ENCODE peak calls at places on chromosome 2, in nine cellular contexts. X is immature natural killer cell, A is AG10803, G is GM04504, Q is SW480, Z is hypothalamus, K is GM12891, B is tibial nerve, J is activated T-cell treated with anti-CD3 and anti-CD28 coated beads for 1 hour. H is an unnamed sample.

GRCh38 chr2:11552260-11552638 is 18.4 kb downstream of the GREB1 start:
- DNase-seq in B (no peak), K (no peak), A (no peak), J (no peak), Z (no peak), Q (no peak), X (no peak), G (no peak), H (no peak)

GRCh38 chr2:239130041-239130440 is 270.8 kb downstream of the HDAC4 start:
- DNase-seq in G (no peak), Q (no peak), K (no peak), Z (no peak), B (no peak), X (no peak), J (no peak), A (no peak), H (no peak)

GRCh38 chr2:109218087-109218791 is 89.2 kb downstream of the SH3RF3 start:
- DNase-seq in K (no peak), X (peak), G (no peak), A (peak), J (no peak), B (no peak), Q (peak), Z (no peak), H (no peak)

GRCh38 chr2:203959265-203960034 is 22.9 kb downstream of the ICOS start:
- DNase-seq in A (peak), Q (no peak), G (no peak), J (no peak), X (no peak), Z (no peak), B (no peak), K (no peak), H (no peak)

GRCh38 chr2:180494286-180494685 is 486.1 kb upstream of the UBE2E3 start:
- DNase-seq in K (no peak), Z (no peak), Q (no peak), X (no peak), J (no peak), A (no peak), B (no peak), G (no peak), H (no peak)

GRCh38 chr2:241224068-241224850 is 35.8 kb downstream of the ANO7 start:
- DNase-seq in J (no peak), G (no peak), K (no peak), Q (peak), A (peak), X (no peak), B (no peak), Z (peak), H (peak)

GRCh38 chr2:61368687-61369665 is 101.9 kb downstream of the USP34 start:
- DNase-seq in X (peak), A (no peak), Q (no peak), Z (no peak), J (no peak), B (no peak), K (no peak), G (no peak), H (no peak)

GRCh38 chr2:172021955-172022354 is 22.2 kb downstream of the METAP1D start:
- DNase-seq in J (no peak), B (no peak), A (peak), K (no peak), G (peak), X (no peak), Q (no peak), Z (no peak), H (no peak)